ENCODE peak calls at places on chromosomes 12 and 14, in five cellular contexts. C is HEK293T, H is HepG2, Z is GM12878, J is H1. Y is an unnamed sample.

GRCh38 chr12:56206373-56207166 is 15.2 kb downstream of the RNF41 start:
- DNase-seq in H (peak), J (peak), Z (no peak), C (peak), Y (no peak)

GRCh38 chr14:38481939-38482678 is 226.2 kb upstream of the CLEC14A start:
- DNase-seq in H (no peak), Z (no peak), C (no peak), J (no peak), Y (peak)

GRCh38 chr12:57803317-57803893 is 15.1 kb downstream of the AVIL start:
- DNase-seq in Z (no peak), J (peak), H (peak), C (peak), Y (peak)

GRCh38 chr12:41213648-41214047 is 25.5 kb downstream of the PDZRN4 start:
- DNase-seq in Z (no peak), J (no peak), H (no peak), C (no peak), Y (no peak)

GRCh38 chr14:91264151-91265150 is 19.9 kb upstream of the GPR68 start:
- DNase-seq in H (no peak), J (peak), Z (no peak), C (no peak), Y (no peak)

GRCh38 chr12:2376855-2377657 is 324.3 kb downstream of the CACNA1C start:
- DNase-seq in C (no peak), H (no peak), Z (no peak), J (peak), Y (peak)

GRCh38 chr14:102939820-102940561 is 17.5 kb downstream of the AMN start:
- DNase-seq in Z (no peak), H (no peak), C (no peak), J (no peak), Y (no peak)

GRCh38 chr12:53046655-53047220 is 3.1 kb upstream of the TNS2 start:
- DNase-seq in C (peak), J (no peak), H (peak), Z (no peak), Y (no peak)

GRCh38 chr12:6062427-6063378 is 61.8 kb downstream of the VWF start:
- DNase-seq in C (peak), H (peak), J (peak), Z (no peak), Y (peak)

GRCh38 chr12:110369992-110370391 is 33.5 kb downstream of the ANAPC7 start:
- DNase-seq in Z (no peak), J (no peak), H (no peak), C (no peak), Y (no peak)

GRCh38 chr14:29311983-29312382 is 545.4 kb downstream of the FOXG1 start:
- DNase-seq in H (no peak), J (no peak), C (no peak), Z (no peak), Y (no peak)

GRCh38 chr12:32312049-32312670 is 87.2 kb upstream of the FGD4 start:
- DNase-seq in C (peak), H (peak), Z (peak), J (no peak), Y (peak)

GRCh38 chr12:80622271-80622670 is 85.2 kb upstream of the MYF6 start:
- DNase-seq in C (no peak), Z (no peak), H (no peak), J (no peak), Y (no peak)

GRCh38 chr12:131102991-131103609 is 149.4 kb downstream of the ADGRD1 start:
- DNase-seq in J (peak), C (no peak), H (no peak), Z (no peak), Y (no peak)

GRCh38 chr12:54140958-54141388 is 47.8 kb downstream of the SMUG1 start:
- DNase-seq in H (no peak), Z (no peak), C (no peak), J (no peak), Y (no peak)

GRCh38 chr14:99246536-99247083 is 25.4 kb downstream of the BCL11B start:
- DNase-seq in J (peak), H (no peak), C (no peak), Z (no peak), Y (no peak)

GRCh38 chr12:74043343-74043742 is 494.3 kb upstream of the ATXN7L3B start:
- DNase-seq in C (no peak), H (no peak), Z (no peak), J (no peak), Y (no peak)

GRCh38 chr12:84502907-84503787 is 409.5 kb downstream of the SLC6A15 start:
- DNase-seq in H (peak), J (peak), Z (no peak), C (peak), Y (peak)

GRCh38 chr12:68880660-68881325 is 52.2 kb downstream of the CPM start:
- DNase-seq in C (no peak), Z (no peak), J (no peak), H (no peak), Y (no peak)

GRCh38 chr14:100989924-100990323 is 86.4 kb upstream of the RTL1 start:
- DNase-seq in H (no peak), J (no peak), Z (no peak), C (no peak), Y (no peak)

GRCh38 chr12:132174703-132175490 is 30.6 kb downstream of the NOC4L start:
- DNase-seq in Z (no peak), H (no peak), C (no peak), J (no peak), Y (no peak)

GRCh38 chr14:59309291-59309900 is 120.9 kb downstream of the DAAM1 start:
- DNase-seq in C (no peak), Z (no peak), J (no peak), H (no peak), Y (no peak)

GRCh38 chr12:102470964-102471363 is 9.4 kb downstream of the IGF1 start:
- DNase-seq in C (no peak), J (no peak), Z (no peak), H (no peak), Y (no peak)

GRCh38 chr12:102478416-102479098 is 1.8 kb downstream of the IGF1 start:
- DNase-seq in C (no peak), J (no peak), Z (peak), H (no peak), Y (peak)

GRCh38 chr12:102475355-102475754 is 5.0 kb downstream of the IGF1 start:
- DNase-seq in Z (no peak), C (no peak), H (no peak), J (no peak), Y (no peak)

GRCh38 chr12:102479099-102479887 is 1.1 kb downstream of the IGF1 start:
- DNase-seq in H (no peak), C (peak), Z (peak), J (no peak), Y (no peak)

GRCh38 chr12:102474438-102475064 is 5.8 kb downstream of the IGF1 start:
- DNase-seq in C (no peak), H (no peak), J (no peak), Z (no peak), Y (no peak)
- TF ChIP-seq SUZ12 in C (no peak), H (no peak), J (no peak), Z (no peak), Y (no peak)

DNA sequence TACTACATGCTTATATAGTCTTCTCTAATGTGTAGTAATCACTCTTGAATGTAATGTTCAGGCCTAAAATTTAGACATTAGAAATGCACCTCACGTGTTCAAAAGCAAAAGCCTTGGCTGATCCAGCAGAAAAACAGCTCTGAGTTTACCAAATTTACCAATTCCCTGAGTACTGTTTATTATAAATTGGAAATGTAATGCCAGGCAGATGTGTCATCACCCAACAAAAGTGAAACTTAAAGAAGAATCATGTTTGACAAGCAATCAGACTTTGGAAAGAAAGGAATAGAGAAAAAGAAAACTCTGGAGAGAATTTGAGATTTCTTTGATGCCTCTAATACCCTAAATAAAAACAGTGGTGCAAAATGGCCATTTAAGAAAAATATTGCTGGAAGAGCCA is 26.5 kb upstream of the STRAP start:
- DNase-seq in H (no peak), Z (no peak), C (no peak), J (no peak), Y (no peak)
- TF ChIP-seq SUZ12 in H (no peak), Z (no peak), C (no peak), J (no peak), Y (no peak)

GRCh38 chr12:75890660-75891059 is 140.9 kb downstream of the PHLDA1 start:
- DNase-seq in J (no peak), Z (no peak), H (no peak), C (no peak), Y (no peak)
- TF ChIP-seq SUZ12 in J (no peak), Z (no peak), H (no peak), C (no peak), Y (no peak)

DNA sequence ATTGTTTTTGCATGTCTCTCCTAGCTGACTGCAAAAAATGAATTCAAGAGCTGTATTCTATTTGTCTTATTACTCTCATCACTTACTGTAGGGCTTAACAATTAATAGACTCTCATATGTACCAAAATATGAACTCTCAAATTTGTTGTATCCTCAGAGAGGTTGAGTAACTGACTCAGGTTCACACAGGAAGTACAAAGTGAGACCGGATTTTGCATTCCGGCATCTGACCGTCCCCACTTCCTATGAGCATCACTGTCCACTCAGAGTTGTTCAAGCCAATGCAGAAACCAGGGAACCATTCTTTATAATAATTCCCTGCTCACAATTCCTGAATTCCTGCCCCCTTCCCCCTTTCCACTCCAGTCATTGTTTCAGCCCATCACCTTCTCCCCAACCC is 113.3 kb upstream of the AMIGO2 start:
- DNase-seq in Z (no peak), C (no peak), H (no peak), J (no peak), Y (no peak)
- TF ChIP-seq SUZ12 in Z (no peak), C (no peak), H (no peak), J (no peak), Y (no peak)

DNA sequence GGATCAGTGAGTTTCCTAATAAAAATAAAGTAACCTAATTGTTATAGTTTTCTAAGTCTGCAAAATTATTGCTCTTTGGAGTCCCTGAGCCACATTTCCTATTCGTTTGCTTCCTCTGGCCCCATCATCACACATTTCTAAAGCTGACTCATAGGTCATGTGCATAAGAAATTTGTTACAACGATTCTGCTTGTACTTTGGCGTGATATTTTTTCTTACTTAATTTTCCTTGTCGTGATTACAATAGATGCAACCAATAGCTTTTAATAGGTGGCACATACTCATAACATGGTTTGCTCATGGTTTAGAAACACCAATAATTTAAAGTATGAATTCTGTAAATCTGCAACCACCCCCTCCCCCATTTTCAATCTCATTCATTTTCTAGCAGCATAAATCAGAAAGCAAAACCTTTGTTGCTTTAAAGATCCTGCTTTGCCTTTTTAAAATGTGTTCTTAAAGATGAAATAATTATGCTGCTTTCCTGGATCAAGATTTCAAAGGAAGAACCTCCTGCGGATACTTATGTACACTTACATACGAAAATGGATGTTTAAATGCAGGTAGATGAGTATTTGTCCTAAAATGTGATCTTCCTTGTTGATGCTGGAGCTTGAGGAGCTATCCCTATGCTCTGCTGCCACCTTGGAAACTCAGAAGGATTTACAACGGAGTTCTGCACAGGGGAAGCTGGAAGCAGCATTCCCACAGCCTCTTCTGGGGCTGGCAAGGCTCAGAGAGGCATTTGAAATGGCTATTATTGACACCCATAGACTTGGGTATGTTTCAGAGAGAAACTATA is 1.7 kb upstream of the FLRT2 start:
- DNase-seq in J (no peak), H (peak), Z (no peak), C (no peak), Y (no peak)
- TF ChIP-seq SUZ12 in J (no peak), H (no peak), Z (no peak), C (no peak), Y (no peak)

DNA sequence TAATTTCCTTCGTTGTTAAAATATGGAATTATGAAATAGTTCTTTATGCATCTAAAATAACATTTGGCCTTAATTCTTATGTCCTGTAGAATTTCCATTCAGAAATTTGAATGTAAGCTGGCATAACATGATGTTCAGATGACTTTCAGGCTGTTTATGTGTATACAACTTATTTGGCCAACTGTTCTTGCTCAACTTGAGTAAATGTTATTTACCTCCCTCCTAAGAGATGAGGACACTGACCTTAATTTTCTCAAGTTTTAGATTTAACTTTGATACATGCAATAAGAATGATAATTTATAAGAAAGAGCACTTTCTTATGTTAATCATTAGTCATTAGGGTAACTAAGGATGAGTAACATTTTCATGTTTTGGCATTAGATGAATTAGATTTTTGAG is 365.4 kb downstream of the AEBP2 start:
- DNase-seq in C (no peak), J (no peak), H (no peak), Z (no peak), Y (no peak)
- TF ChIP-seq SUZ12 in C (no peak), J (no peak), H (no peak), Z (no peak), Y (no peak)